ENCODE peak calls at places on chromosomes 16 and 17, in five cellular contexts. B is endothelial cell of umbilical vein, S is esophagus squamous epithelium, C is thyroid gland, P is cardiac muscle cell. E is an unnamed sample.

GRCh38 chr17:61757168-61757567 is 106.2 kb downstream of the BRIP1 start:
- DNase-seq in B (no peak), S (no peak), C (no peak), P (no peak), E (no peak)

GRCh38 chr16:67719778-67720144 is 645 bp upstream of the GFOD2 start:
- DNase-seq in B (no peak), S (no peak), C (no peak), P (peak; percentile 28), E (peak; percentile 20)

GRCh38 chr17:65489413-65490170 is 71.9 kb downstream of the AXIN2 start:
- DNase-seq in B (no peak), S (no peak), C (no peak), P (no peak), E (no peak)

GRCh38 chr17:58381124-58381838 is 29.3 kb upstream of the SUPT4H1 start:
- DNase-seq in B (no peak), S (no peak), C (no peak), P (no peak), E (no peak)

GRCh38 chr16:55571-56136 is 2.0 kb downstream of the SNRNP25 start:
- DNase-seq in B (no peak), S (no peak), C (no peak), P (no peak), E (no peak)

GRCh38 chr16:1043831-1044514 is 28.6 kb upstream of the SSTR5 start:
- DNase-seq in B (no peak), S (no peak), C (no peak), P (no peak), E (no peak)

GRCh38 chr17:41442772-41443171 is 2.0 kb upstream of the KRT38 start:
- DNase-seq in B (no peak), S (no peak), C (no peak), P (no peak), E (no peak)

GRCh38 chr16:5668553-5668952 is 571.0 kb upstream of the EEF2KMT start:
- DNase-seq in B (no peak), S (no peak), C (no peak), P (no peak), E (no peak)

GRCh38 chr17:41499714-41500113 is 5.7 kb downstream of the KRT13 start:
- DNase-seq in B (no peak), S (no peak), C (no peak), P (no peak), E (no peak)

GRCh38 chr16:19900590-19900989 is 15.9 kb upstream of the GPRC5B start:
- DNase-seq in B (no peak), S (no peak), C (no peak), P (no peak), E (no peak)

GRCh38 chr17:39235555-39236221 is 9.9 kb upstream of the STAC2 start:
- DNase-seq in B (peak; percentile 53), S (no peak), C (peak; percentile 22), P (peak; percentile 70), E (peak; percentile 46)

GRCh38 chr16:49652441-49653175 is 203.3 kb downstream of the ZNF423 start:
- DNase-seq in B (no peak), S (no peak), C (peak; percentile 11), P (no peak), E (no peak)

GRCh38 chr17:8947201-8947600 is 18.3 kb downstream of the PIK3R5 start:
- DNase-seq in B (no peak), S (no peak), C (no peak), P (no peak), E (peak; percentile 65)

GRCh38 chr16:23765933-23766332 is 11.1 kb downstream of the CHP2 start:
- DNase-seq in B (no peak), S (no peak), C (no peak), P (no peak), E (no peak)

GRCh38 chr16:19005561-19006445 is 22.1 kb downstream of the TMC7 start:
- DNase-seq in B (peak; percentile 54), S (peak; percentile 20), C (no peak), P (no peak), E (peak; percentile 99)

GRCh38 chr16:4380131-4381063 is 8.7 kb downstream of the VASN start:
- DNase-seq in B (peak; percentile 42), S (no peak), C (peak; percentile 76), P (no peak), E (no peak)

GRCh38 chr16:38941-39892 is 14.2 kb downstream of the POLR3K start:
- DNase-seq in B (no peak), S (no peak), C (no peak), P (no peak), E (peak; percentile 48)

GRCh38 chr16:53988136-53988535 is 284.2 kb downstream of the FTO start:
- DNase-seq in B (no peak), S (no peak), C (no peak), P (no peak), E (no peak)

GRCh38 chr16:58011652-58012051 is 10.4 kb downstream of the USB1 start:
- DNase-seq in B (no peak), S (no peak), C (no peak), P (no peak), E (no peak)

GRCh38 chr17:2828396-2829038 is 32.3 kb downstream of the RAP1GAP2 start:
- DNase-seq in B (peak; percentile 44), S (no peak), C (peak; percentile 69), P (peak; percentile 79), E (peak; percentile 40)

GRCh38 chr17:43818966-43819365 is 14.0 kb downstream of the MPP3 start:
- DNase-seq in B (no peak), S (no peak), C (no peak), P (no peak), E (no peak)

GRCh38 chr16:69820926-69821541 is 58.9 kb downstream of the WWP2 start:
- DNase-seq in B (no peak), S (no peak), C (peak; percentile 75), P (no peak), E (no peak)

GRCh38 chr16:22098538-22099255 is 6.4 kb downstream of the VWA3A start:
- DNase-seq in B (peak; percentile 55), S (no peak), C (no peak), P (peak; percentile 49), E (peak; percentile 42)

GRCh38 chr16:4103741-4104140 is 12.5 kb downstream of the ADCY9 start:
- DNase-seq in B (no peak), S (no peak), C (no peak), P (no peak), E (no peak)

GRCh38 chr16:30533748-30534367 is 800 bp downstream of the ZNF747 start:
- DNase-seq in B (no peak), S (no peak), C (no peak), P (no peak), E (no peak)

GRCh38 chr17:35878361-35878760 is 1.8 kb downstream of the CCL5 start:
- DNase-seq in B (no peak), S (no peak), C (no peak), P (no peak), E (no peak)

GRCh38 chr16:54027126-54027922 is 259.3 kb downstream of the IRX3 start:
- DNase-seq in B (peak; percentile 31), S (no peak), C (no peak), P (no peak), E (peak; percentile 54)

GRCh38 chr17:61490540-61490975 is 38.3 kb downstream of the TBX4 start:
- DNase-seq in B (no peak), S (no peak), C (no peak), P (no peak), E (peak; percentile 89)

DNA sequence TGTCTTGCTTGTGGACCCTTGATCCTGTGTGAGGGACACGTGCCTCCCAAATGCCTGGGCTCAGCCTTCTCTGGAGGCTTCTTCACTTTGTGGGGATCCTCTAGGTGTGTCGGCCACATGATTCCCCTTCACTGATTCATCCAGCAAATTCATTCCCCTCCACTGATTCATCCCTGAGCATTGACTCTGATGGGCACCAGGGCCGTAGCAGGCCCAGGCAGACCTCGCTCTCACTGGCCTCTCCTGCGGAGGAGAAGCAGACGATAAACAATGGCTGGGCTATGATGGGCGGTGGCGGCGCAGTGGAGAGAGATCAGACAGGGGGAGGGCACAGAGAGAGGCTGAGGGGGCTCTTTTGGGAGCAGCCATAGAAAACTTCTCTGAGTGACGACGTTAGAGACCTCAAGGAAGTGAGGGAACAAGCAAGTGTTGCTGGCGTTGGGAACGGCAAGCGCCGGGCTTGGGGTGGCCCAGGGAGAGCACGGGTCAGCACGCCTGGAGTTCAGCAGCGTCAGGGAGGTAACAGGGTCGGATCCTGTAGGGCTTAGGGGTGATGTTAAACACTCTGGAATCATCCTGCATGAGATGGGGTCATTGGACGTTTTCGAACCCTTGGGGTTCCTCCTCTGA is 17.5 kb upstream of the RPTOR start:
- DNase-seq in B (no peak), S (no peak), C (no peak), P (no peak), E (peak; percentile 76)
- H3K27me3 ChIP-seq in B (peaks cover 29% of the 10 kb centered on the region), S (no peaks in the 10 kb centered on the region), C (no peaks in the 10 kb centered on the region), P (no peaks in the 10 kb centered on the region), E (no peaks in the 10 kb centered on the region)

DNA sequence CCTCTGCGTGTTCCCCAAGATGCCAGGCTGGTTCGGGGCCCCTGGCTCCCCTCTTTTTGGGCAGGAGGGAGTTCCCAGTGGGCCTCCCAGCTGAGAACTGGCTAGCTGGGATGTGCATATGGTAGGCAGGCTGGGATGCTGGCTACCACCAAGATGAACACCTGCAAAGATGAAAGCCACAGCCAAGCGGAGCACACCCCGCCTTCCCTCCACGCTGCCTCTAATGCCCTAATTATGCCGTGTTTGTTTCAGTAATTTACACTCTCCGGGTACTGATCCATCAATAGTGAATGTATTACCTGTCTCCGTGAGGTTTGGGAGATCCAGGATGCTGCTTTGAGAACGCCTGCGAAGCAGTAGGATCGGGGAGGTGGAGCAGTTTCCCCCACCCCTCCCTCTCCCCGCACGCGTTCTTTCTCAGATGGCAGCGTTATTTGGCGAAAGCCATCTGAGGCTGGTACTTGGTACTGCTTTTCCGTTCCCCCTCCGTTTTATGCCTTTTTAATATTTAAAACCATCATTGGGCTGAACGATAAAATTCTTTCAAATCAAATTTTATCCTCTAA is 28.8 kb upstream of the GSE1 start:
- DNase-seq in B (no peak), S (no peak), C (no peak), P (no peak), E (no peak)
- H3K27ac ChIP-seq in B (no peak overlapping the region), S (peak overlapping the region; percentile 33), C (no peak overlapping the region), P (no peak overlapping the region), E (no peak overlapping the region)

GRCh38 chr16:89733322-89733721 is 12.0 kb downstream of the ZNF276 start:
- DNase-seq in B (no peak), S (no peak), C (no peak), P (no peak), E (no peak)

GRCh38 chr16:89732142-89732917 is 11.0 kb downstream of the ZNF276 start:
- DNase-seq in B (no peak), S (no peak), C (no peak), P (no peak), E (no peak)

GRCh38 chr16:89733792-89734191 is 12.5 kb downstream of the ZNF276 start:
- DNase-seq in B (no peak), S (no peak), C (no peak), P (no peak), E (no peak)

GRCh38 chr16:89730610-89731234 is 9.4 kb downstream of the ZNF276 start:
- DNase-seq in B (no peak), S (no peak), C (no peak), P (no peak), E (no peak)

GRCh38 chr16:89732918-89733242 is 11.5 kb downstream of the ZNF276 start:
- DNase-seq in B (no peak), S (no peak), C (no peak), P (no peak), E (no peak)
- H3K36me3 ChIP-seq in B (peaks cover 15% of the 10 kb centered on the region), S (peaks cover 83% of the 10 kb centered on the region), C (peaks cover 80% of the 10 kb centered on the region), P (peaks cover 50% of the 10 kb centered on the region), E (peaks cover 16% of the 10 kb centered on the region)

DNA sequence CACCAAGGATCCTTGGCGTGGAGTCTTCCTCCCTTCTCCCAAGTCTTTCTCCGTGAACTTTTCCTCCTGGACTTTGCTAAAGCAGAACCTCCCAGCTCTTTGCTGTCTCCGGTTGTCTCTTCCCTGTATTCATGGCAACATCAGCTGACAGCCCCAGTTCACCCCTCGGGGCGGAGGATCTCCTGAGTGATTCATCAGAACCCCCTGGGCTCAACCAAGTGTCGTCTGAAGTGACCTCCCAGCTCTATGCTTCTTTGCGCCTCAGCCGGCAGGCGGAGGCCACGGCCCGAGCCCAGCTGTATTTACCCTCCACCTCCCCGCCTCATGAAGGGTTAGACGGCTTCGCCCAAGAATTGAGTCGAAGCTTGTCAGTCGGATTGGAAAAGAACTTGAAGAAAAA is 943 bp downstream of the CNTROB start:
- DNase-seq in B (peak; percentile 52), S (no peak), C (peak; percentile 34), P (peak; percentile 36), E (peak; percentile 32)
- H3K27me3 ChIP-seq in B (no peaks in the 10 kb centered on the region), S (no peaks in the 10 kb centered on the region), C (no peaks in the 10 kb centered on the region), P (peaks cover 16% of the 10 kb centered on the region), E (no peaks in the 10 kb centered on the region)